ENCODE peak calls at places on chromosomes 2 and 18, in nine cellular contexts. One of them, this sample, is unnamed.

GRCh38 chr2:30655660-30656059 is 151.6 kb downstream of the CAPN13 start:
- ATAC-seq in naive thymus-derived CD4-positive, alpha-beta T cell: no peak
- ATAC-seq in activated T-cell treated with anti-CD3 and anti-CD28 coated beads, Interleukin-2, amount 50 U/mL, for 4 hours: no peak
- ATAC-seq in CD4-positive, alpha-beta T cell: no peak
- ATAC-seq in aorta: no peak
- ATAC-seq in HepG2: no peak
- ATAC-seq in stimulated activated effector memory CD8-positive, alpha-beta T cell treated with anti-CD3 and anti-CD28 coated beads, Interleukin-12 subunit alpha, Interleukin-12 subunit beta, amount 100 ng/mL, for 72 hours: no peak
- ATAC-seq in activated T-helper 17 cell treated with anti-CD3 and anti-CD28 coated beads, Interleukin-2, amount 50 U/mL, for 72 hours: no peak
- ATAC-seq in activated CD8-positive, alpha-beta memory T cell treated with anti-CD3 and anti-CD28 coated beads, Interleukin-2, amount 10 ng/mL, durations not matched to agents 7 days and 5 days: no peak
- ATAC-seq in this sample: no peak

GRCh38 chr2:173286153-173286809 is 68.4 kb upstream of the CDCA7 start:
- ATAC-seq in naive thymus-derived CD4-positive, alpha-beta T cell: no peak
- ATAC-seq in HepG2: no peak
- ATAC-seq in activated CD8-positive, alpha-beta memory T cell treated with anti-CD3 and anti-CD28 coated beads, Interleukin-2, amount 10 ng/mL, durations not matched to agents 7 days and 5 days: peak; percentile 36
- ATAC-seq in aorta: no peak
- ATAC-seq in stimulated activated effector memory CD8-positive, alpha-beta T cell treated with anti-CD3 and anti-CD28 coated beads, Interleukin-12 subunit alpha, Interleukin-12 subunit beta, amount 100 ng/mL, for 72 hours: peak; percentile 93
- ATAC-seq in CD4-positive, alpha-beta T cell: no peak
- ATAC-seq in activated T-cell treated with anti-CD3 and anti-CD28 coated beads, Interleukin-2, amount 50 U/mL, for 4 hours: peak; percentile 82
- ATAC-seq in activated T-helper 17 cell treated with anti-CD3 and anti-CD28 coated beads, Interleukin-2, amount 50 U/mL, for 72 hours: peak; percentile 85
- ATAC-seq in this sample: peak; percentile 68

GRCh38 chr18:23334569-23334968 is 118.5 kb upstream of the RIOK3 start:
- ATAC-seq in activated T-helper 17 cell treated with anti-CD3 and anti-CD28 coated beads, Interleukin-2, amount 50 U/mL, for 72 hours: no peak
- ATAC-seq in activated CD8-positive, alpha-beta memory T cell treated with anti-CD3 and anti-CD28 coated beads, Interleukin-2, amount 10 ng/mL, durations not matched to agents 7 days and 5 days: no peak
- ATAC-seq in HepG2: no peak
- ATAC-seq in stimulated activated effector memory CD8-positive, alpha-beta T cell treated with anti-CD3 and anti-CD28 coated beads, Interleukin-12 subunit alpha, Interleukin-12 subunit beta, amount 100 ng/mL, for 72 hours: no peak
- ATAC-seq in CD4-positive, alpha-beta T cell: no peak
- ATAC-seq in aorta: no peak
- ATAC-seq in activated T-cell treated with anti-CD3 and anti-CD28 coated beads, Interleukin-2, amount 50 U/mL, for 4 hours: no peak
- ATAC-seq in naive thymus-derived CD4-positive, alpha-beta T cell: no peak
- ATAC-seq in this sample: no peak

GRCh38 chr2:219417374-219417773 is 803 bp upstream of the DES start:
- ATAC-seq in stimulated activated effector memory CD8-positive, alpha-beta T cell treated with anti-CD3 and anti-CD28 coated beads, Interleukin-12 subunit alpha, Interleukin-12 subunit beta, amount 100 ng/mL, for 72 hours: no peak
- ATAC-seq in activated T-helper 17 cell treated with anti-CD3 and anti-CD28 coated beads, Interleukin-2, amount 50 U/mL, for 72 hours: no peak
- ATAC-seq in CD4-positive, alpha-beta T cell: no peak
- ATAC-seq in naive thymus-derived CD4-positive, alpha-beta T cell: no peak
- ATAC-seq in activated CD8-positive, alpha-beta memory T cell treated with anti-CD3 and anti-CD28 coated beads, Interleukin-2, amount 10 ng/mL, durations not matched to agents 7 days and 5 days: no peak
- ATAC-seq in aorta: peak; percentile 65
- ATAC-seq in HepG2: no peak
- ATAC-seq in activated T-cell treated with anti-CD3 and anti-CD28 coated beads, Interleukin-2, amount 50 U/mL, for 4 hours: no peak
- ATAC-seq in this sample: no peak

GRCh38 chr18:11541179-11541578 is 68.2 kb upstream of the SLC35G4 start:
- ATAC-seq in activated CD8-positive, alpha-beta memory T cell treated with anti-CD3 and anti-CD28 coated beads, Interleukin-2, amount 10 ng/mL, durations not matched to agents 7 days and 5 days: no peak
- ATAC-seq in HepG2: no peak
- ATAC-seq in activated T-cell treated with anti-CD3 and anti-CD28 coated beads, Interleukin-2, amount 50 U/mL, for 4 hours: no peak
- ATAC-seq in activated T-helper 17 cell treated with anti-CD3 and anti-CD28 coated beads, Interleukin-2, amount 50 U/mL, for 72 hours: no peak
- ATAC-seq in CD4-positive, alpha-beta T cell: no peak
- ATAC-seq in aorta: no peak
- ATAC-seq in stimulated activated effector memory CD8-positive, alpha-beta T cell treated with anti-CD3 and anti-CD28 coated beads, Interleukin-12 subunit alpha, Interleukin-12 subunit beta, amount 100 ng/mL, for 72 hours: no peak
- ATAC-seq in naive thymus-derived CD4-positive, alpha-beta T cell: no peak
- ATAC-seq in this sample: no peak

GRCh38 chr2:25160376-25160775 is 8.0 kb downstream of the POMC start:
- ATAC-seq in activated T-helper 17 cell treated with anti-CD3 and anti-CD28 coated beads, Interleukin-2, amount 50 U/mL, for 72 hours: no peak
- ATAC-seq in activated T-cell treated with anti-CD3 and anti-CD28 coated beads, Interleukin-2, amount 50 U/mL, for 4 hours: no peak
- ATAC-seq in stimulated activated effector memory CD8-positive, alpha-beta T cell treated with anti-CD3 and anti-CD28 coated beads, Interleukin-12 subunit alpha, Interleukin-12 subunit beta, amount 100 ng/mL, for 72 hours: no peak
- ATAC-seq in CD4-positive, alpha-beta T cell: no peak
- ATAC-seq in naive thymus-derived CD4-positive, alpha-beta T cell: no peak
- ATAC-seq in aorta: no peak
- ATAC-seq in HepG2: no peak
- ATAC-seq in activated CD8-positive, alpha-beta memory T cell treated with anti-CD3 and anti-CD28 coated beads, Interleukin-2, amount 10 ng/mL, durations not matched to agents 7 days and 5 days: no peak
- ATAC-seq in this sample: no peak

GRCh38 chr2:222649801-222650200 is 6.1 kb downstream of the FARSB start:
- ATAC-seq in naive thymus-derived CD4-positive, alpha-beta T cell: no peak
- ATAC-seq in HepG2: no peak
- ATAC-seq in CD4-positive, alpha-beta T cell: no peak
- ATAC-seq in aorta: no peak
- ATAC-seq in stimulated activated effector memory CD8-positive, alpha-beta T cell treated with anti-CD3 and anti-CD28 coated beads, Interleukin-12 subunit alpha, Interleukin-12 subunit beta, amount 100 ng/mL, for 72 hours: no peak
- ATAC-seq in activated T-helper 17 cell treated with anti-CD3 and anti-CD28 coated beads, Interleukin-2, amount 50 U/mL, for 72 hours: no peak
- ATAC-seq in activated T-cell treated with anti-CD3 and anti-CD28 coated beads, Interleukin-2, amount 50 U/mL, for 4 hours: no peak
- ATAC-seq in activated CD8-positive, alpha-beta memory T cell treated with anti-CD3 and anti-CD28 coated beads, Interleukin-2, amount 10 ng/mL, durations not matched to agents 7 days and 5 days: no peak
- ATAC-seq in this sample: no peak

GRCh38 chr18:67104700-67105284 is 411.7 kb downstream of the DSEL start:
- ATAC-seq in stimulated activated effector memory CD8-positive, alpha-beta T cell treated with anti-CD3 and anti-CD28 coated beads, Interleukin-12 subunit alpha, Interleukin-12 subunit beta, amount 100 ng/mL, for 72 hours: peak; percentile 72
- ATAC-seq in activated CD8-positive, alpha-beta memory T cell treated with anti-CD3 and anti-CD28 coated beads, Interleukin-2, amount 10 ng/mL, durations not matched to agents 7 days and 5 days: peak; percentile 66
- ATAC-seq in CD4-positive, alpha-beta T cell: peak; percentile 39
- ATAC-seq in activated T-helper 17 cell treated with anti-CD3 and anti-CD28 coated beads, Interleukin-2, amount 50 U/mL, for 72 hours: peak; percentile 63
- ATAC-seq in aorta: no peak
- ATAC-seq in activated T-cell treated with anti-CD3 and anti-CD28 coated beads, Interleukin-2, amount 50 U/mL, for 4 hours: no peak
- ATAC-seq in naive thymus-derived CD4-positive, alpha-beta T cell: peak; percentile 42
- ATAC-seq in HepG2: peak; percentile 96
- ATAC-seq in this sample: no peak

GRCh38 chr2:142190805-142191204 is 60.0 kb upstream of the LRP1B start:
- ATAC-seq in activated T-cell treated with anti-CD3 and anti-CD28 coated beads, Interleukin-2, amount 50 U/mL, for 4 hours: no peak
- ATAC-seq in HepG2: no peak
- ATAC-seq in stimulated activated effector memory CD8-positive, alpha-beta T cell treated with anti-CD3 and anti-CD28 coated beads, Interleukin-12 subunit alpha, Interleukin-12 subunit beta, amount 100 ng/mL, for 72 hours: no peak
- ATAC-seq in activated T-helper 17 cell treated with anti-CD3 and anti-CD28 coated beads, Interleukin-2, amount 50 U/mL, for 72 hours: no peak
- ATAC-seq in CD4-positive, alpha-beta T cell: no peak
- ATAC-seq in aorta: no peak
- ATAC-seq in activated CD8-positive, alpha-beta memory T cell treated with anti-CD3 and anti-CD28 coated beads, Interleukin-2, amount 10 ng/mL, durations not matched to agents 7 days and 5 days: no peak
- ATAC-seq in naive thymus-derived CD4-positive, alpha-beta T cell: no peak
- ATAC-seq in this sample: no peak

GRCh38 chr2:36493221-36493620 is 104.7 kb downstream of the FEZ2 start:
- ATAC-seq in activated T-cell treated with anti-CD3 and anti-CD28 coated beads, Interleukin-2, amount 50 U/mL, for 4 hours: no peak
- ATAC-seq in HepG2: no peak
- ATAC-seq in aorta: no peak
- ATAC-seq in activated T-helper 17 cell treated with anti-CD3 and anti-CD28 coated beads, Interleukin-2, amount 50 U/mL, for 72 hours: no peak
- ATAC-seq in stimulated activated effector memory CD8-positive, alpha-beta T cell treated with anti-CD3 and anti-CD28 coated beads, Interleukin-12 subunit alpha, Interleukin-12 subunit beta, amount 100 ng/mL, for 72 hours: no peak
- ATAC-seq in naive thymus-derived CD4-positive, alpha-beta T cell: no peak
- ATAC-seq in activated CD8-positive, alpha-beta memory T cell treated with anti-CD3 and anti-CD28 coated beads, Interleukin-2, amount 10 ng/mL, durations not matched to agents 7 days and 5 days: no peak
- ATAC-seq in CD4-positive, alpha-beta T cell: no peak
- ATAC-seq in this sample: no peak

GRCh38 chr2:19673213-19673791 is 228.5 kb downstream of the TTC32 start:
- ATAC-seq in activated T-cell treated with anti-CD3 and anti-CD28 coated beads, Interleukin-2, amount 50 U/mL, for 4 hours: no peak
- ATAC-seq in activated CD8-positive, alpha-beta memory T cell treated with anti-CD3 and anti-CD28 coated beads, Interleukin-2, amount 10 ng/mL, durations not matched to agents 7 days and 5 days: no peak
- ATAC-seq in activated T-helper 17 cell treated with anti-CD3 and anti-CD28 coated beads, Interleukin-2, amount 50 U/mL, for 72 hours: no peak
- ATAC-seq in naive thymus-derived CD4-positive, alpha-beta T cell: no peak
- ATAC-seq in HepG2: peak; percentile 65
- ATAC-seq in CD4-positive, alpha-beta T cell: no peak
- ATAC-seq in stimulated activated effector memory CD8-positive, alpha-beta T cell treated with anti-CD3 and anti-CD28 coated beads, Interleukin-12 subunit alpha, Interleukin-12 subunit beta, amount 100 ng/mL, for 72 hours: no peak
- ATAC-seq in aorta: no peak
- ATAC-seq in this sample: no peak

GRCh38 chr2:235709124-235709813 is 215.4 kb downstream of the AGAP1 start:
- ATAC-seq in aorta: no peak
- ATAC-seq in activated T-cell treated with anti-CD3 and anti-CD28 coated beads, Interleukin-2, amount 50 U/mL, for 4 hours: no peak
- ATAC-seq in activated T-helper 17 cell treated with anti-CD3 and anti-CD28 coated beads, Interleukin-2, amount 50 U/mL, for 72 hours: no peak
- ATAC-seq in naive thymus-derived CD4-positive, alpha-beta T cell: no peak
- ATAC-seq in HepG2: peak; percentile 54
- ATAC-seq in activated CD8-positive, alpha-beta memory T cell treated with anti-CD3 and anti-CD28 coated beads, Interleukin-2, amount 10 ng/mL, durations not matched to agents 7 days and 5 days: no peak
- ATAC-seq in stimulated activated effector memory CD8-positive, alpha-beta T cell treated with anti-CD3 and anti-CD28 coated beads, Interleukin-12 subunit alpha, Interleukin-12 subunit beta, amount 100 ng/mL, for 72 hours: no peak
- ATAC-seq in CD4-positive, alpha-beta T cell: no peak
- ATAC-seq in this sample: no peak

GRCh38 chr2:68237404-68237803 is 14.9 kb downstream of the PPP3R1 start:
- ATAC-seq in HepG2: no peak
- ATAC-seq in CD4-positive, alpha-beta T cell: no peak
- ATAC-seq in stimulated activated effector memory CD8-positive, alpha-beta T cell treated with anti-CD3 and anti-CD28 coated beads, Interleukin-12 subunit alpha, Interleukin-12 subunit beta, amount 100 ng/mL, for 72 hours: no peak
- ATAC-seq in naive thymus-derived CD4-positive, alpha-beta T cell: no peak
- ATAC-seq in activated T-cell treated with anti-CD3 and anti-CD28 coated beads, Interleukin-2, amount 50 U/mL, for 4 hours: no peak
- ATAC-seq in activated CD8-positive, alpha-beta memory T cell treated with anti-CD3 and anti-CD28 coated beads, Interleukin-2, amount 10 ng/mL, durations not matched to agents 7 days and 5 days: no peak
- ATAC-seq in aorta: no peak
- ATAC-seq in activated T-helper 17 cell treated with anti-CD3 and anti-CD28 coated beads, Interleukin-2, amount 50 U/mL, for 72 hours: no peak
- ATAC-seq in this sample: no peak

GRCh38 chr2:152254486-152254885 is 78.9 kb upstream of the STAM2 start:
- ATAC-seq in CD4-positive, alpha-beta T cell: no peak
- ATAC-seq in activated CD8-positive, alpha-beta memory T cell treated with anti-CD3 and anti-CD28 coated beads, Interleukin-2, amount 10 ng/mL, durations not matched to agents 7 days and 5 days: no peak
- ATAC-seq in stimulated activated effector memory CD8-positive, alpha-beta T cell treated with anti-CD3 and anti-CD28 coated beads, Interleukin-12 subunit alpha, Interleukin-12 subunit beta, amount 100 ng/mL, for 72 hours: no peak
- ATAC-seq in naive thymus-derived CD4-positive, alpha-beta T cell: no peak
- ATAC-seq in aorta: no peak
- ATAC-seq in activated T-cell treated with anti-CD3 and anti-CD28 coated beads, Interleukin-2, amount 50 U/mL, for 4 hours: no peak
- ATAC-seq in activated T-helper 17 cell treated with anti-CD3 and anti-CD28 coated beads, Interleukin-2, amount 50 U/mL, for 72 hours: no peak
- ATAC-seq in HepG2: no peak
- ATAC-seq in this sample: no peak

GRCh38 chr2:181124499-181124898 is 144.1 kb downstream of the UBE2E3 start:
- ATAC-seq in activated CD8-positive, alpha-beta memory T cell treated with anti-CD3 and anti-CD28 coated beads, Interleukin-2, amount 10 ng/mL, durations not matched to agents 7 days and 5 days: no peak
- ATAC-seq in aorta: no peak
- ATAC-seq in CD4-positive, alpha-beta T cell: no peak
- ATAC-seq in activated T-helper 17 cell treated with anti-CD3 and anti-CD28 coated beads, Interleukin-2, amount 50 U/mL, for 72 hours: no peak
- ATAC-seq in HepG2: no peak
- ATAC-seq in stimulated activated effector memory CD8-positive, alpha-beta T cell treated with anti-CD3 and anti-CD28 coated beads, Interleukin-12 subunit alpha, Interleukin-12 subunit beta, amount 100 ng/mL, for 72 hours: no peak
- ATAC-seq in activated T-cell treated with anti-CD3 and anti-CD28 coated beads, Interleukin-2, amount 50 U/mL, for 4 hours: no peak
- ATAC-seq in naive thymus-derived CD4-positive, alpha-beta T cell: no peak
- ATAC-seq in this sample: no peak

GRCh38 chr18:48345596-48345995 is 63.6 kb downstream of the ZBTB7C start:
- ATAC-seq in activated T-cell treated with anti-CD3 and anti-CD28 coated beads, Interleukin-2, amount 50 U/mL, for 4 hours: no peak
- ATAC-seq in CD4-positive, alpha-beta T cell: no peak
- ATAC-seq in aorta: no peak
- ATAC-seq in activated T-helper 17 cell treated with anti-CD3 and anti-CD28 coated beads, Interleukin-2, amount 50 U/mL, for 72 hours: no peak
- ATAC-seq in HepG2: peak; percentile 37
- ATAC-seq in activated CD8-positive, alpha-beta memory T cell treated with anti-CD3 and anti-CD28 coated beads, Interleukin-2, amount 10 ng/mL, durations not matched to agents 7 days and 5 days: no peak
- ATAC-seq in naive thymus-derived CD4-positive, alpha-beta T cell: no peak
- ATAC-seq in stimulated activated effector memory CD8-positive, alpha-beta T cell treated with anti-CD3 and anti-CD28 coated beads, Interleukin-12 subunit alpha, Interleukin-12 subunit beta, amount 100 ng/mL, for 72 hours: no peak
- ATAC-seq in this sample: no peak

GRCh38 chr18:67966224-67966623 is 449.7 kb upstream of the DSEL start:
- ATAC-seq in activated T-helper 17 cell treated with anti-CD3 and anti-CD28 coated beads, Interleukin-2, amount 50 U/mL, for 72 hours: no peak
- ATAC-seq in activated T-cell treated with anti-CD3 and anti-CD28 coated beads, Interleukin-2, amount 50 U/mL, for 4 hours: no peak
- ATAC-seq in naive thymus-derived CD4-positive, alpha-beta T cell: no peak
- ATAC-seq in CD4-positive, alpha-beta T cell: no peak
- ATAC-seq in stimulated activated effector memory CD8-positive, alpha-beta T cell treated with anti-CD3 and anti-CD28 coated beads, Interleukin-12 subunit alpha, Interleukin-12 subunit beta, amount 100 ng/mL, for 72 hours: no peak
- ATAC-seq in aorta: no peak
- ATAC-seq in activated CD8-positive, alpha-beta memory T cell treated with anti-CD3 and anti-CD28 coated beads, Interleukin-2, amount 10 ng/mL, durations not matched to agents 7 days and 5 days: no peak
- ATAC-seq in HepG2: no peak
- ATAC-seq in this sample: no peak

GRCh38 chr18:69659142-69659651 is 258.5 kb downstream of the DOK6 start:
- ATAC-seq in HepG2: peak; percentile 96
- ATAC-seq in activated T-helper 17 cell treated with anti-CD3 and anti-CD28 coated beads, Interleukin-2, amount 50 U/mL, for 72 hours: no peak
- ATAC-seq in activated T-cell treated with anti-CD3 and anti-CD28 coated beads, Interleukin-2, amount 50 U/mL, for 4 hours: no peak
- ATAC-seq in activated CD8-positive, alpha-beta memory T cell treated with anti-CD3 and anti-CD28 coated beads, Interleukin-2, amount 10 ng/mL, durations not matched to agents 7 days and 5 days: no peak
- ATAC-seq in aorta: no peak
- ATAC-seq in CD4-positive, alpha-beta T cell: no peak
- ATAC-seq in stimulated activated effector memory CD8-positive, alpha-beta T cell treated with anti-CD3 and anti-CD28 coated beads, Interleukin-12 subunit alpha, Interleukin-12 subunit beta, amount 100 ng/mL, for 72 hours: no peak
- ATAC-seq in naive thymus-derived CD4-positive, alpha-beta T cell: no peak
- ATAC-seq in this sample: no peak

GRCh38 chr2:11234309-11234708 is 79.0 kb downstream of the SLC66A3 start:
- ATAC-seq in naive thymus-derived CD4-positive, alpha-beta T cell: no peak
- ATAC-seq in activated CD8-positive, alpha-beta memory T cell treated with anti-CD3 and anti-CD28 coated beads, Interleukin-2, amount 10 ng/mL, durations not matched to agents 7 days and 5 days: no peak
- ATAC-seq in HepG2: no peak
- ATAC-seq in aorta: peak; percentile 59
- ATAC-seq in activated T-cell treated with anti-CD3 and anti-CD28 coated beads, Interleukin-2, amount 50 U/mL, for 4 hours: no peak
- ATAC-seq in stimulated activated effector memory CD8-positive, alpha-beta T cell treated with anti-CD3 and anti-CD28 coated beads, Interleukin-12 subunit alpha, Interleukin-12 subunit beta, amount 100 ng/mL, for 72 hours: no peak
- ATAC-seq in CD4-positive, alpha-beta T cell: no peak
- ATAC-seq in activated T-helper 17 cell treated with anti-CD3 and anti-CD28 coated beads, Interleukin-2, amount 50 U/mL, for 72 hours: no peak
- ATAC-seq in this sample: no peak

GRCh38 chr2:11676640-11677039 is 6.6 kb upstream of the NTSR2 start:
- ATAC-seq in HepG2: peak; percentile 64
- ATAC-seq in activated T-cell treated with anti-CD3 and anti-CD28 coated beads, Interleukin-2, amount 50 U/mL, for 4 hours: no peak
- ATAC-seq in activated T-helper 17 cell treated with anti-CD3 and anti-CD28 coated beads, Interleukin-2, amount 50 U/mL, for 72 hours: no peak
- ATAC-seq in aorta: no peak
- ATAC-seq in CD4-positive, alpha-beta T cell: no peak
- ATAC-seq in activated CD8-positive, alpha-beta memory T cell treated with anti-CD3 and anti-CD28 coated beads, Interleukin-2, amount 10 ng/mL, durations not matched to agents 7 days and 5 days: no peak
- ATAC-seq in naive thymus-derived CD4-positive, alpha-beta T cell: no peak
- ATAC-seq in stimulated activated effector memory CD8-positive, alpha-beta T cell treated with anti-CD3 and anti-CD28 coated beads, Interleukin-12 subunit alpha, Interleukin-12 subunit beta, amount 100 ng/mL, for 72 hours: no peak
- ATAC-seq in this sample: no peak

GRCh38 chr2:120825370-120826259 is 89.9 kb downstream of the GLI2 start:
- ATAC-seq in HepG2: peak; percentile 19
- ATAC-seq in activated T-cell treated with anti-CD3 and anti-CD28 coated beads, Interleukin-2, amount 50 U/mL, for 4 hours: no peak
- ATAC-seq in activated T-helper 17 cell treated with anti-CD3 and anti-CD28 coated beads, Interleukin-2, amount 50 U/mL, for 72 hours: no peak
- ATAC-seq in CD4-positive, alpha-beta T cell: no peak
- ATAC-seq in aorta: no peak
- ATAC-seq in naive thymus-derived CD4-positive, alpha-beta T cell: no peak
- ATAC-seq in stimulated activated effector memory CD8-positive, alpha-beta T cell treated with anti-CD3 and anti-CD28 coated beads, Interleukin-12 subunit alpha, Interleukin-12 subunit beta, amount 100 ng/mL, for 72 hours: peak; percentile 3
- ATAC-seq in activated CD8-positive, alpha-beta memory T cell treated with anti-CD3 and anti-CD28 coated beads, Interleukin-2, amount 10 ng/mL, durations not matched to agents 7 days and 5 days: no peak
- ATAC-seq in this sample: no peak

GRCh38 chr18:28425886-28426285 is 249.0 kb upstream of the CDH2 start:
- ATAC-seq in aorta: no peak
- ATAC-seq in activated T-cell treated with anti-CD3 and anti-CD28 coated beads, Interleukin-2, amount 50 U/mL, for 4 hours: no peak
- ATAC-seq in stimulated activated effector memory CD8-positive, alpha-beta T cell treated with anti-CD3 and anti-CD28 coated beads, Interleukin-12 subunit alpha, Interleukin-12 subunit beta, amount 100 ng/mL, for 72 hours: no peak
- ATAC-seq in CD4-positive, alpha-beta T cell: no peak
- ATAC-seq in HepG2: no peak
- ATAC-seq in activated T-helper 17 cell treated with anti-CD3 and anti-CD28 coated beads, Interleukin-2, amount 50 U/mL, for 72 hours: no peak
- ATAC-seq in activated CD8-positive, alpha-beta memory T cell treated with anti-CD3 and anti-CD28 coated beads, Interleukin-2, amount 10 ng/mL, durations not matched to agents 7 days and 5 days: no peak
- ATAC-seq in naive thymus-derived CD4-positive, alpha-beta T cell: no peak
- ATAC-seq in this sample: no peak

GRCh38 chr2:18610103-18610502 is 20.7 kb upstream of the NT5C1B start:
- ATAC-seq in activated CD8-positive, alpha-beta memory T cell treated with anti-CD3 and anti-CD28 coated beads, Interleukin-2, amount 10 ng/mL, durations not matched to agents 7 days and 5 days: no peak
- ATAC-seq in aorta: no peak
- ATAC-seq in naive thymus-derived CD4-positive, alpha-beta T cell: no peak
- ATAC-seq in stimulated activated effector memory CD8-positive, alpha-beta T cell treated with anti-CD3 and anti-CD28 coated beads, Interleukin-12 subunit alpha, Interleukin-12 subunit beta, amount 100 ng/mL, for 72 hours: no peak
- ATAC-seq in activated T-helper 17 cell treated with anti-CD3 and anti-CD28 coated beads, Interleukin-2, amount 50 U/mL, for 72 hours: no peak
- ATAC-seq in activated T-cell treated with anti-CD3 and anti-CD28 coated beads, Interleukin-2, amount 50 U/mL, for 4 hours: no peak
- ATAC-seq in HepG2: no peak
- ATAC-seq in CD4-positive, alpha-beta T cell: no peak
- ATAC-seq in this sample: no peak

GRCh38 chr18:46939998-46940571 is 22.7 kb downstream of the KATNAL2 start:
- ATAC-seq in HepG2: no peak
- ATAC-seq in naive thymus-derived CD4-positive, alpha-beta T cell: no peak
- ATAC-seq in activated T-helper 17 cell treated with anti-CD3 and anti-CD28 coated beads, Interleukin-2, amount 50 U/mL, for 72 hours: no peak
- ATAC-seq in stimulated activated effector memory CD8-positive, alpha-beta T cell treated with anti-CD3 and anti-CD28 coated beads, Interleukin-12 subunit alpha, Interleukin-12 subunit beta, amount 100 ng/mL, for 72 hours: no peak
- ATAC-seq in activated CD8-positive, alpha-beta memory T cell treated with anti-CD3 and anti-CD28 coated beads, Interleukin-2, amount 10 ng/mL, durations not matched to agents 7 days and 5 days: no peak
- ATAC-seq in aorta: no peak
- ATAC-seq in activated T-cell treated with anti-CD3 and anti-CD28 coated beads, Interleukin-2, amount 50 U/mL, for 4 hours: no peak
- ATAC-seq in CD4-positive, alpha-beta T cell: no peak
- ATAC-seq in this sample: no peak

GRCh38 chr18:75231053-75231406 is 20.4 kb downstream of the TSHZ1 start:
- ATAC-seq in stimulated activated effector memory CD8-positive, alpha-beta T cell treated with anti-CD3 and anti-CD28 coated beads, Interleukin-12 subunit alpha, Interleukin-12 subunit beta, amount 100 ng/mL, for 72 hours: peak; percentile 19
- ATAC-seq in activated CD8-positive, alpha-beta memory T cell treated with anti-CD3 and anti-CD28 coated beads, Interleukin-2, amount 10 ng/mL, durations not matched to agents 7 days and 5 days: no peak
- ATAC-seq in CD4-positive, alpha-beta T cell: peak; percentile 26
- ATAC-seq in naive thymus-derived CD4-positive, alpha-beta T cell: peak; percentile 39
- ATAC-seq in activated T-helper 17 cell treated with anti-CD3 and anti-CD28 coated beads, Interleukin-2, amount 50 U/mL, for 72 hours: no peak
- ATAC-seq in HepG2: no peak
- ATAC-seq in activated T-cell treated with anti-CD3 and anti-CD28 coated beads, Interleukin-2, amount 50 U/mL, for 4 hours: no peak
- ATAC-seq in aorta: no peak
- ATAC-seq in this sample: no peak

GRCh38 chr2:164224007-164224406 is 397.3 kb downstream of the GRB14 start:
- ATAC-seq in activated T-cell treated with anti-CD3 and anti-CD28 coated beads, Interleukin-2, amount 50 U/mL, for 4 hours: no peak
- ATAC-seq in stimulated activated effector memory CD8-positive, alpha-beta T cell treated with anti-CD3 and anti-CD28 coated beads, Interleukin-12 subunit alpha, Interleukin-12 subunit beta, amount 100 ng/mL, for 72 hours: no peak
- ATAC-seq in activated T-helper 17 cell treated with anti-CD3 and anti-CD28 coated beads, Interleukin-2, amount 50 U/mL, for 72 hours: no peak
- ATAC-seq in activated CD8-positive, alpha-beta memory T cell treated with anti-CD3 and anti-CD28 coated beads, Interleukin-2, amount 10 ng/mL, durations not matched to agents 7 days and 5 days: no peak
- ATAC-seq in CD4-positive, alpha-beta T cell: no peak
- ATAC-seq in aorta: no peak
- ATAC-seq in HepG2: no peak
- ATAC-seq in naive thymus-derived CD4-positive, alpha-beta T cell: no peak
- ATAC-seq in this sample: no peak

GRCh38 chr18:3931542-3932112 is 481.7 kb downstream of the TGIF1 start:
- ATAC-seq in activated T-helper 17 cell treated with anti-CD3 and anti-CD28 coated beads, Interleukin-2, amount 50 U/mL, for 72 hours: no peak
- ATAC-seq in stimulated activated effector memory CD8-positive, alpha-beta T cell treated with anti-CD3 and anti-CD28 coated beads, Interleukin-12 subunit alpha, Interleukin-12 subunit beta, amount 100 ng/mL, for 72 hours: no peak
- ATAC-seq in aorta: no peak
- ATAC-seq in activated CD8-positive, alpha-beta memory T cell treated with anti-CD3 and anti-CD28 coated beads, Interleukin-2, amount 10 ng/mL, durations not matched to agents 7 days and 5 days: no peak
- ATAC-seq in HepG2: no peak
- ATAC-seq in naive thymus-derived CD4-positive, alpha-beta T cell: no peak
- ATAC-seq in activated T-cell treated with anti-CD3 and anti-CD28 coated beads, Interleukin-2, amount 50 U/mL, for 4 hours: no peak
- ATAC-seq in CD4-positive, alpha-beta T cell: no peak
- ATAC-seq in this sample: no peak

GRCh38 chr2:219914577-219914976 is 287.1 kb downstream of the SLC4A3 start:
- ATAC-seq in activated T-helper 17 cell treated with anti-CD3 and anti-CD28 coated beads, Interleukin-2, amount 50 U/mL, for 72 hours: no peak
- ATAC-seq in naive thymus-derived CD4-positive, alpha-beta T cell: no peak
- ATAC-seq in activated T-cell treated with anti-CD3 and anti-CD28 coated beads, Interleukin-2, amount 50 U/mL, for 4 hours: no peak
- ATAC-seq in aorta: no peak
- ATAC-seq in CD4-positive, alpha-beta T cell: no peak
- ATAC-seq in HepG2: no peak
- ATAC-seq in stimulated activated effector memory CD8-positive, alpha-beta T cell treated with anti-CD3 and anti-CD28 coated beads, Interleukin-12 subunit alpha, Interleukin-12 subunit beta, amount 100 ng/mL, for 72 hours: peak; percentile 8
- ATAC-seq in activated CD8-positive, alpha-beta memory T cell treated with anti-CD3 and anti-CD28 coated beads, Interleukin-2, amount 10 ng/mL, durations not matched to agents 7 days and 5 days: no peak
- ATAC-seq in this sample: no peak

GRCh38 chr18:56843241-56843640 is 192.1 kb downstream of the WDR7 start:
- ATAC-seq in activated T-cell treated with anti-CD3 and anti-CD28 coated beads, Interleukin-2, amount 50 U/mL, for 4 hours: no peak
- ATAC-seq in HepG2: no peak
- ATAC-seq in CD4-positive, alpha-beta T cell: no peak
- ATAC-seq in activated T-helper 17 cell treated with anti-CD3 and anti-CD28 coated beads, Interleukin-2, amount 50 U/mL, for 72 hours: no peak
- ATAC-seq in stimulated activated effector memory CD8-positive, alpha-beta T cell treated with anti-CD3 and anti-CD28 coated beads, Interleukin-12 subunit alpha, Interleukin-12 subunit beta, amount 100 ng/mL, for 72 hours: no peak
- ATAC-seq in naive thymus-derived CD4-positive, alpha-beta T cell: no peak
- ATAC-seq in activated CD8-positive, alpha-beta memory T cell treated with anti-CD3 and anti-CD28 coated beads, Interleukin-2, amount 10 ng/mL, durations not matched to agents 7 days and 5 days: no peak
- ATAC-seq in aorta: no peak
- ATAC-seq in this sample: no peak

This sample was measured in stimulated activated memory B cell treated with anti-CD40 and anti-IgM and Interleukin-4, amounts not matched to agents 10 μg/mL and 1 μg/mL and 100 μg/mL, for 72 hours.